ENCODE peak calls at places on chromosome 5, in nine cellular contexts. J is left lung; C is upper lobe of left lung; P is naive B cell; T is esophagus mucosa; U is activated naive CD8-positive, alpha-beta T cell treated with anti-CD3 and anti-CD28 coated beads, Interleukin-2, amount 10 ng/mL, durations not matched to agents 7 days and 5 days; Y is central memory CD8-positive, alpha-beta T cell; B is SK-N-SH treated with all-trans-retinoic acid at 6 μM for 48 hours; G is stimulated activated effector memory CD8-positive, alpha-beta T cell treated with anti-CD3 and anti-CD28 coated beads, Interleukin-12 subunit alpha, Interleukin-12 subunit beta, amount 100 ng/mL, for 72 hours. R is an unnamed sample.

GRCh38 chr5:117455236-117456233 is 880.9 kb upstream of the SEMA6A start:
- ATAC-seq in Y (no peak), J (peak), T (peak), B (no peak), G (peak), P (peak), U (no peak), C (peak), R (peak)

GRCh38 chr5:96875805-96876291 is 452 bp upstream of the ERAP2 start:
- ATAC-seq in Y (peak), G (peak), C (peak), U (peak), B (peak), P (peak), T (peak), J (peak), R (no peak)

GRCh38 chr5:16749626-16750025 is 132.8 kb upstream of the RETREG1 start:
- ATAC-seq in B (no peak), U (no peak), G (no peak), Y (no peak), J (no peak), C (no peak), P (no peak), T (no peak), R (no peak)

GRCh38 chr5:32042571-32042970 is 131.5 kb downstream of the GOLPH3 start:
- ATAC-seq in C (no peak), T (peak), B (no peak), J (peak), P (no peak), U (no peak), Y (no peak), G (no peak), R (no peak)

GRCh38 chr5:169200086-169200778 is 100.7 kb downstream of the SLIT3 start:
- ATAC-seq in B (no peak), P (no peak), U (no peak), C (no peak), J (no peak), T (no peak), Y (no peak), G (no peak), R (no peak)

GRCh38 chr5:127011151-127011550 is 19.2 kb downstream of the MARCHF3 start:
- ATAC-seq in C (no peak), T (no peak), G (no peak), U (no peak), P (no peak), B (peak), Y (no peak), J (peak), R (no peak)

GRCh38 chr5:543351-543750 is 19.1 kb upstream of the SLC9A3 start:
- ATAC-seq in U (peak), P (peak), T (no peak), B (no peak), Y (no peak), J (no peak), G (no peak), C (no peak), R (no peak)

GRCh38 chr5:154652746-154653417 is 102.3 kb upstream of the LARP1 start:
- ATAC-seq in P (no peak), G (peak), B (no peak), C (peak), J (no peak), U (no peak), Y (no peak), T (no peak), R (no peak)

GRCh38 chr5:149153751-149154610 is 12.7 kb downstream of the ABLIM3 start:
- ATAC-seq in U (no peak), J (peak), Y (no peak), B (no peak), T (no peak), P (no peak), C (peak), G (no peak), R (no peak)

GRCh38 chr5:32357678-32358077 is 44.9 kb upstream of the MTMR12 start:
- ATAC-seq in J (no peak), T (no peak), G (no peak), U (no peak), P (no peak), Y (no peak), B (no peak), C (no peak), R (no peak)

GRCh38 chr5:160521392-160521663 is 99.7 kb downstream of the PTTG1 start:
- ATAC-seq in B (no peak), G (no peak), U (no peak), J (no peak), Y (no peak), T (no peak), P (no peak), C (no peak), R (no peak)

GRCh38 chr5:82918311-82919031 is 158.7 kb downstream of the TMEM167A start:
- ATAC-seq in C (no peak), P (no peak), G (no peak), U (no peak), B (no peak), Y (no peak), J (no peak), T (no peak), R (no peak)

GRCh38 chr5:21688655-21689054 is 1164.5 kb downstream of the CDH12 start:
- ATAC-seq in B (no peak), G (no peak), P (no peak), J (no peak), U (no peak), C (no peak), Y (no peak), T (no peak), R (no peak)

GRCh38 chr5:133295520-133295919 is 243.7 kb downstream of the HSPA4 start:
- ATAC-seq in C (no peak), P (no peak), B (no peak), G (no peak), Y (no peak), J (no peak), T (no peak), U (no peak), R (no peak)

GRCh38 chr5:173454381-173454763 is 126.2 kb upstream of the STC2 start:
- ATAC-seq in P (no peak), G (no peak), Y (no peak), J (no peak), T (no peak), B (no peak), U (no peak), C (no peak), R (no peak)

GRCh38 chr5:19986036-19986619 is 1.9 kb downstream of the CDH18 start:
- ATAC-seq in T (no peak), B (peak), P (no peak), G (no peak), Y (no peak), J (no peak), U (no peak), C (no peak), R (no peak)

GRCh38 chr5:50655810-50656205 is 10.6 kb upstream of the PARP8 start:
- ATAC-seq in Y (no peak), B (no peak), P (no peak), J (peak), T (peak), G (no peak), C (no peak), U (no peak), R (no peak)

GRCh38 chr5:125011982-125012381 is 265.5 kb upstream of the ZNF608 start:
- ATAC-seq in B (no peak), T (no peak), J (no peak), Y (no peak), C (no peak), U (no peak), P (peak), G (no peak), R (no peak)

GRCh38 chr5:168274416-168274815 is 17.0 kb upstream of the WWC1 start:
- ATAC-seq in P (no peak), G (no peak), U (no peak), T (no peak), J (no peak), C (no peak), B (no peak), Y (no peak), R (no peak)

GRCh38 chr5:21236896-21237830 is 1249.2 kb upstream of the CDH18 start:
- ATAC-seq in G (no peak), J (no peak), U (no peak), C (no peak), Y (no peak), P (no peak), T (peak), B (no peak), R (no peak)

GRCh38 chr5:373710-374602 is 52.4 kb downstream of the AHRR start:
- ATAC-seq in T (peak), B (no peak), C (no peak), J (peak), P (peak), Y (peak), U (peak), G (peak), R (peak)

GRCh38 chr5:168885324-168886120 is 306.4 kb upstream of the PANK3 start:
- ATAC-seq in G (no peak), B (peak), U (no peak), T (no peak), J (no peak), P (no peak), C (no peak), Y (no peak), R (no peak)

GRCh38 chr5:149455889-149456409 is 76.9 kb upstream of the IL17B start:
- ATAC-seq in T (peak), G (peak), C (peak), Y (no peak), P (no peak), J (peak), U (peak), B (peak), R (no peak)

GRCh38 chr5:178831049-178831448 is 28.7 kb upstream of the ZNF354B start:
- ATAC-seq in B (no peak), C (no peak), U (no peak), P (no peak), J (no peak), Y (no peak), G (peak), T (no peak), R (no peak)

GRCh38 chr5:92695123-92696084 is 885.6 kb downstream of the NR2F1-AS1 start:
- ATAC-seq in Y (no peak), U (no peak), G (no peak), P (no peak), J (no peak), T (no peak), C (no peak), B (no peak), R (no peak)

GRCh38 chr5:43428034-43428712 is 16.0 kb upstream of the CCL28 start:
- ATAC-seq in G (no peak), B (no peak), T (no peak), U (no peak), C (no peak), J (no peak), P (no peak), Y (no peak), R (no peak)

GRCh38 chr5:16549491-16550233 is 67.1 kb downstream of the RETREG1 start:
- ATAC-seq in C (no peak), U (no peak), J (no peak), T (no peak), P (no peak), G (no peak), Y (no peak), B (no peak), R (peak)

GRCh38 chr5:174724484-174725260 is at the start of gene MSX2:
- ATAC-seq in J (peak), G (no peak), C (peak), T (peak), B (peak), Y (no peak), U (no peak), P (no peak), R (no peak)

GRCh38 chr5:149775785-149776184 is 45.7 kb downstream of the PPARGC1B start:
- ATAC-seq in Y (no peak), P (no peak), J (no peak), T (no peak), B (no peak), U (no peak), C (no peak), G (no peak), R (no peak)

GRCh38 chr5:10424124-10424731 is 17.5 kb upstream of the ROPN1L start:
- ATAC-seq in T (no peak), C (no peak), J (peak), B (peak), U (peak), G (no peak), Y (no peak), P (peak), R (no peak)

GRCh38 chr5:139251281-139251687 is 42.3 kb upstream of the MATR3 start:
- ATAC-seq in C (no peak), T (no peak), G (peak), P (peak), Y (no peak), B (no peak), U (no peak), J (no peak), R (peak)

GRCh38 chr5:79590395-79590999 is 21.7 kb upstream of the TENT2 start:
- ATAC-seq in J (peak), U (no peak), B (no peak), G (no peak), P (no peak), Y (no peak), C (no peak), T (no peak), R (no peak)

GRCh38 chr5:30849801-30850370 is 343.6 kb upstream of the CDH6 start:
- ATAC-seq in U (no peak), J (no peak), G (no peak), B (no peak), C (no peak), P (no peak), T (no peak), Y (no peak), R (no peak)

GRCh38 chr5:68354315-68354714 is 138.8 kb downstream of the PIK3R1 start:
- ATAC-seq in Y (no peak), J (no peak), C (no peak), T (no peak), U (no peak), B (no peak), G (no peak), P (no peak), R (no peak)

GRCh38 chr5:159463590-159464321 is 133.5 kb upstream of the IL12B start:
- ATAC-seq in Y (no peak), P (no peak), C (no peak), T (no peak), J (peak), B (peak), G (no peak), U (no peak), R (no peak)

GRCh38 chr5:43638107-43638506 is 35.1 kb downstream of the NNT start:
- ATAC-seq in C (no peak), T (no peak), Y (no peak), U (no peak), B (no peak), P (no peak), J (no peak), G (no peak), R (no peak)

GRCh38 chr5:175344331-175345200 is 99.4 kb downstream of the DRD1 start:
- ATAC-seq in J (no peak), U (no peak), B (no peak), Y (no peak), C (no peak), G (no peak), P (no peak), T (peak), R (no peak)

R was measured in stimulated activated memory B cell treated with anti-CD40 and anti-IgM and Interleukin-4, amounts not matched to agents 10 μg/mL and 1 μg/mL and 100 μg/mL, for 72 hours.